ENCODE peak calls at places on chromosomes 7 and 10, in four cellular contexts. X is heart right ventricle, B is WTC11, M is neural crest cell. E is an unnamed sample.

GRCh38 chr10:131678171-131678570 is 222.6 kb upstream of the PPP2R2D start:
- DNase-seq in X (no peak), B (peak), M (no peak), E (no peak)

GRCh38 chr7:151381333-151382078 is 28.3 kb downstream of the WDR86 start:
- DNase-seq in X (no peak), B (peak), M (no peak), E (no peak)

GRCh38 chr10:2981361-2981801 is 86.0 kb upstream of the PFKP start:
- DNase-seq in X (no peak), B (no peak), M (no peak), E (no peak)

GRCh38 chr10:132452216-132452650 is 55.2 kb downstream of the PWWP2B start:
- DNase-seq in X (no peak), B (no peak), M (no peak), E (peak)

GRCh38 chr10:80270887-80271286 is 18.6 kb downstream of the MAT1A start:
- DNase-seq in X (no peak), B (no peak), M (no peak), E (no peak)

GRCh38 chr7:74181821-74182220 is 7.7 kb downstream of the EIF4H start:
- DNase-seq in X (no peak), B (no peak), M (no peak), E (no peak)

GRCh38 chr10:61628875-61629513 is 33.7 kb upstream of the CABCOCO1 start:
- DNase-seq in X (no peak), B (no peak), M (no peak), E (no peak)

GRCh38 chr7:28806841-28807240 is 151.3 kb downstream of the TRIL start:
- DNase-seq in X (no peak), B (no peak), M (no peak), E (no peak)

GRCh38 chr7:41882745-41883527 is 180.0 kb upstream of the INHBA start:
- DNase-seq in X (no peak), B (no peak), M (no peak), E (no peak)
- TF ChIP-seq CTCF in X (no peak), B (no peak), M (no peak), E (no peak)

GRCh38 chr10:22006379-22006884 is 2.9 kb upstream of the DNAJC1 start:
- DNase-seq in X (no peak), B (no peak), M (no peak), E (no peak)

GRCh38 chr10:22005763-22006162 is 2.2 kb upstream of the DNAJC1 start:
- DNase-seq in X (no peak), B (no peak), M (no peak), E (no peak)

GRCh38 chr10:22002531-22003110 is 909 bp downstream of the DNAJC1 start:
- DNase-seq in X (no peak), B (no peak), M (no peak), E (no peak)

GRCh38 chr10:22003964-22004281 is 393 bp upstream of the DNAJC1 start:
- DNase-seq in X (no peak), B (no peak), M (no peak), E (no peak)

GRCh38 chr10:22003111-22003963 is at the start of gene DNAJC1:
- DNase-seq in X (peak), B (peak), M (peak), E (peak)
- TF ChIP-seq CTCF in X (peak), B (no peak), M (peak), E (no peak)

DNA sequence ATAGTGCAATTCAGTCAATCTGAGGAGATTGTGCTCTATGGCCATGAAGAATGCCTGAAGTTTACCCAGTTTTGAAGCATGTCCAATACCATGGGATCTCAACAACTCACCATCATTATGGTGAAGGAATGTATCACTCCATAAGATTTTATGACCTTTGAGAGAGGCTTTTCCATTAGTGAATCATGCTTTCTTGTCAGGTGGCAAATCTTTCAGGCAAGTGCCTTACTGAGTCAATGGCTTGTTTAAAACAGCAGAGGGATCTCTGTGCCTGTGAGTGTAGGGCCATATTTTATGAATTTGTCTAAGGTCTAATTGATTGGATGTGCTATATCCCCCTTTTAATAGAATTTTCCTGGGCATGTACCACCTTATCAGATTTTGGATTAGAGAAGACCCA is 131.5 kb downstream of the CCDC7 start:
- DNase-seq in X (no peak), B (no peak), M (no peak), E (no peak)
- TF ChIP-seq CTCF in X (no peak), B (no peak), M (no peak), E (no peak)

GRCh38 chr7:117781707-117782106 is 91.5 kb downstream of the CTTNBP2 start:
- DNase-seq in X (no peak), B (no peak), M (no peak), E (no peak)
- TF ChIP-seq CTCF in X (no peak), B (peak), M (no peak), E (no peak)

GRCh38 chr10:83680470-83680891 is 458.8 kb upstream of the GHITM start:
- DNase-seq in X (no peak), B (no peak), M (no peak), E (no peak)

GRCh38 chr10:83682399-83682798 is 456.9 kb upstream of the GHITM start:
- DNase-seq in X (no peak), B (no peak), M (no peak), E (no peak)

GRCh38 chr10:83678850-83679249 is 460.5 kb upstream of the GHITM start:
- DNase-seq in X (no peak), B (no peak), M (no peak), E (no peak)

GRCh38 chr10:83677795-83678194 is 461.5 kb upstream of the GHITM start:
- DNase-seq in X (no peak), B (no peak), M (no peak), E (no peak)
- TF ChIP-seq CTCF in X (no peak), B (no peak), M (no peak), E (no peak)

GRCh38 chr7:97418312-97418711 is 300.8 kb downstream of the SDHAF3 start:
- DNase-seq in X (no peak), B (peak), M (no peak), E (no peak)
- TF ChIP-seq CTCF in X (no peak), B (peak), M (no peak), E (no peak)

GRCh38 chr7:83941300-83941699 is 253.3 kb downstream of the SEMA3A start:
- DNase-seq in X (no peak), B (no peak), M (no peak), E (no peak)

GRCh38 chr7:83946801-83947200 is 247.8 kb downstream of the SEMA3A start:
- DNase-seq in X (no peak), B (no peak), M (no peak), E (no peak)

DNA sequence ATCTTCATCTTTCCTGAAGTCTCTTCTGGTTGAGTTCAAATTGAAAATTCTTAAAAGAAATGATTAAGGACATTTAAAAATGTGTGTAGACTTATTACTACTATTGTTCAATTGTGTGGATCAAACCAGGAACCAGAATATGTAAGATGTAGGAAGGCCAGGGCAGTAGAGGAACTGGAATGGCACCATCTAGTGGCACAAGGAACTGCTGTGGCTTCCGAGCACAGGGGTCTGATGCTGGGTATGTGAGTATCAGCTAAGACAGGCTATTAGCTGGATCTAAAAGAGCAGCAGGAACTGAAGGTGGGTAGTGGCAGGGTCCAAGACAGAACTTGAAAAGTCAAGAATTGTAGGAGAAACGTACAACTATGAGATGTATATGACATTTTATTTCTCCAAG is 247.3 kb downstream of the SEMA3A start:
- DNase-seq in X (no peak), B (peak), M (no peak), E (peak)
- TF ChIP-seq CTCF in X (no peak), B (peak), M (peak), E (no peak)

DNA sequence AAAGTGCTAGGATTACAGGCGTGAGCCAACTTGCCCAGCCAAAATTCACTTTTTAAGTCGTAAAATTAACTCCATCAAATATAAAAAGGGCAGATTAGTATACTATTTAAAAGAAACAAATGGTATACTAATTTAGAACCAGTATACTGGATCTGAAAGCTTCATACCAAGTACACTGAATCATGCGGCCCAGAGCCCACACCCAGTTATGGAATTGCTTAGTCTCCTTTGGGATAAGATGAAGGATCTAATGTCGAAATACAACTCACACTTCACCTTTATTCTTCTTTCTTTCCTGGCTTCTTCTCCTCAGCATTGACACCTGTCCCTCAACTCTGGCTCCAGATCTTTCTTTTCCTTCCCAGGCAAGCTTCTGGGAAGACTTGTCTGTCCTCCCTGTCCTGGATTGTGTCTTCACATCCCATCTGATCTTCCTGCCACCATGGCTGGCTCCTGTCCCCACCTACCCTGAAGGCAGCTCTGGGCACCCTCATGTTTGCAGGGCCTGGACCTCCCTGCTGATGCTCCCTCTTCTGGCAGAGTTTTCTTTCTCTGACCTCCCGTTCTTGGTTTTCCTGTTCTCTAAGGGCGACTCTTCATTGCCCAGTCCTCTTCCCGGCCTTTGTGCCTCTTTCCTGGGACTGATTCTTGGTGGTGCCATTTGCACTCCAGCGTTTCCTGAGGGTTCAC is 57.8 kb upstream of the CTBP2 start:
- DNase-seq in X (no peak), B (no peak), M (no peak), E (no peak)
- TF ChIP-seq CTCF in X (no peak), B (no peak), M (no peak), E (no peak)

GRCh38 chr7:22094413-22095304 is 149.0 kb upstream of the CDCA7L start:
- DNase-seq in X (no peak), B (no peak), M (no peak), E (peak)
- TF ChIP-seq CTCF in X (no peak), B (no peak), M (no peak), E (peak)

E was measured in glutamatergic neuron.